ENCODE peak calls at places on chromosomes 11 and 22, in four cellular contexts. C is brain pericyte, S is cardiac fibroblast, R is H54. Z is an unnamed sample.

GRCh38 chr11:133078591-133079179 is 453.6 kb downstream of the OPCML start:
- DNase-seq in R (peak; percentile 12), C (no peak), S (peak; percentile 43), Z (no peak)

GRCh38 chr11:32288276-32288675 is 147.1 kb downstream of the WT1 start:
- DNase-seq in R (no peak), S (no peak), C (no peak), Z (no peak)

GRCh38 chr11:34570584-34570983 is 50.3 kb upstream of the EHF start:
- DNase-seq in C (no peak), S (no peak), R (peak; percentile 38), Z (no peak)

GRCh38 chr22:31646186-31647019 is 15.6 kb downstream of the PISD start:
- DNase-seq in S (peak; percentile 95), R (peak; percentile 54), C (peak; percentile 57), Z (no peak)

GRCh38 chr11:64571050-64571409 is 20.0 kb upstream of the SLC22A12 start:
- DNase-seq in C (no peak), R (no peak), S (no peak), Z (no peak)

GRCh38 chr11:73292481-73292880 is 15.6 kb upstream of the ARHGEF17 start:
- DNase-seq in R (no peak), S (peak; percentile 67), C (no peak), Z (no peak)

GRCh38 chr22:43039800-43040199 is 24.9 kb upstream of the PACSIN2 start:
- DNase-seq in R (no peak), S (no peak), C (no peak), Z (no peak)

GRCh38 chr11:66727883-66728759 is 895 bp downstream of the SPTBN2 start:
- DNase-seq in S (no peak), R (no peak), C (no peak), Z (no peak)

GRCh38 chr11:103731681-103732080 is 304.8 kb upstream of the DDI1 start:
- DNase-seq in S (peak; percentile 13), R (no peak), C (no peak), Z (no peak)

GRCh38 chr11:64207247-64208085 is 945 bp downstream of the FERMT3 start:
- DNase-seq in R (peak; percentile 72), S (peak; percentile 79), C (no peak), Z (peak; percentile 24)

GRCh38 chr11:130166457-130166784 is 6.8 kb downstream of the ST14 start:
- DNase-seq in S (peak; percentile 89), R (peak; percentile 94), C (peak; percentile 52), Z (peak; percentile 60)

GRCh38 chr11:122733301-122733686 is 77.8 kb downstream of the UBASH3B start:
- DNase-seq in S (peak; percentile 89), R (no peak), C (peak; percentile 72), Z (peak; percentile 76)

GRCh38 chr11:68381716-68382115 is 69.3 kb downstream of the LRP5 start:
- DNase-seq in S (no peak), R (no peak), C (no peak), Z (no peak)